ENCODE peak calls at places on chromosomes 12 and 14, in four cellular contexts. O is D341Med, A is stromal cell of bone marrow, Q is T-helper 17 cell. T is an unnamed sample.

GRCh38 chr12:57069522-57069921 is 9.1 kb downstream of the NEMP1 start:
- DNase-seq in O (peak; percentile 72), A (peak; percentile 81), Q (no peak), T (peak; percentile 85)

GRCh38 chr12:130181211-130181610 is 18.9 kb downstream of the FZD10 start:
- DNase-seq in O (no peak), A (no peak), Q (no peak), T (no peak)

GRCh38 chr12:5083955-5084849 is 40.5 kb downstream of the KCNA5 start:
- DNase-seq in O (peak; percentile 59), A (peak; percentile 38), Q (no peak), T (no peak)

GRCh38 chr12:54926246-54926645 is 58.3 kb downstream of the TESPA1 start:
- DNase-seq in O (no peak), A (no peak), Q (no peak), T (no peak)

GRCh38 chr12:75474121-75474520 is 6.4 kb upstream of the GLIPR1 start:
- DNase-seq in O (no peak), A (no peak), Q (no peak), T (no peak)

GRCh38 chr12:112282920-112283319 is 99.3 kb downstream of the HECTD4 start:
- DNase-seq in O (no peak), A (no peak), Q (no peak), T (no peak)

GRCh38 chr12:127108360-127109215 is 1158.4 kb upstream of the TMEM132C start:
- DNase-seq in O (peak; percentile 51), A (peak; percentile 51), Q (no peak), T (no peak)

GRCh38 chr12:64671682-64672081 is 61.4 kb downstream of the RASSF3 start:
- DNase-seq in O (no peak), A (no peak), Q (no peak), T (no peak)

GRCh38 chr12:12506541-12506940 is 56.1 kb downstream of the DUSP16 start:
- DNase-seq in O (no peak), A (no peak), Q (no peak), T (no peak)

GRCh38 chr12:101697930-101698781 is 716 bp downstream of the CHPT1 start:
- DNase-seq in O (no peak), A (no peak), Q (no peak), T (peak; percentile 46)

GRCh38 chr12:10668526-10668925 is 5.3 kb downstream of the STYK1 start:
- DNase-seq in O (no peak), A (no peak), Q (no peak), T (no peak)

GRCh38 chr12:100141666-100141997 is 1.0 kb downstream of the BLTP3B start:
- DNase-seq in O (no peak), A (peak; percentile 95), Q (no peak), T (no peak)

GRCh38 chr12:30015661-30016060 is 231.9 kb upstream of the TMTC1 start:
- DNase-seq in O (no peak), A (no peak), Q (no peak), T (no peak)

GRCh38 chr12:2356601-2357125 is 303.9 kb downstream of the CACNA1C start:
- DNase-seq in O (no peak), A (no peak), Q (no peak), T (no peak)

GRCh38 chr14:103802353-103802752 is 45.0 kb downstream of the PPP1R13B start:
- DNase-seq in O (no peak), A (no peak), Q (no peak), T (no peak)

GRCh38 chr12:87931764-87932163 is 97.4 kb downstream of the C12orf50 start:
- DNase-seq in O (no peak), A (peak; percentile 31), Q (no peak), T (no peak)

GRCh38 chr14:90903101-90903500 is 86.9 kb upstream of the TTC7B start:
- DNase-seq in O (peak; percentile 71), A (peak; percentile 46), Q (no peak), T (no peak)

GRCh38 chr12:132449565-132450390 is 40.2 kb upstream of the FBRSL1 start:
- DNase-seq in O (no peak), A (no peak), Q (no peak), T (no peak)

GRCh38 chr12:1918081-1918874 is at the start of gene CACNA2D4:
- DNase-seq in O (peak; percentile 93), A (no peak), Q (peak; percentile 8), T (no peak)

GRCh38 chr12:21774358-21775129 is at the start of gene KCNJ8:
- DNase-seq in O (peak; percentile 81), A (no peak), Q (no peak), T (no peak)

GRCh38 chr14:100540926-100541620 is 46.1 kb downstream of the BEGAIN start:
- DNase-seq in O (no peak), A (no peak), Q (no peak), T (no peak)

GRCh38 chr12:1282670-1283361 is 291.8 kb downstream of the ERC1 start:
- DNase-seq in O (peak; percentile 38), A (no peak), Q (no peak), T (no peak)

GRCh38 chr14:23638414-23639047 is 2.4 kb downstream of the DHRS2 start:
- DNase-seq in O (no peak), A (no peak), Q (no peak), T (no peak)

GRCh38 chr12:7444537-7444936 is 584 bp upstream of the CD163L1 start:
- DNase-seq in O (no peak), A (no peak), Q (no peak), T (no peak)

GRCh38 chr12:65631621-65632111 is 192.6 kb upstream of the HMGA2 start:
- DNase-seq in O (no peak), A (peak; percentile 100), Q (no peak), T (no peak)

GRCh38 chr14:27739657-27740156 is 1026.9 kb upstream of the FOXG1 start:
- DNase-seq in O (no peak), A (no peak), Q (no peak), T (no peak)

GRCh38 chr14:64253672-64254071 is 40.5 kb downstream of the ESR2 start:
- DNase-seq in O (no peak), A (no peak), Q (no peak), T (no peak)

GRCh38 chr12:75783093-75783877 is 248.3 kb downstream of the PHLDA1 start:
- DNase-seq in O (no peak), A (no peak), Q (no peak), T (no peak)

GRCh38 chr12:91506461-91506860 is 323.8 kb upstream of the DCN start:
- DNase-seq in O (no peak), A (no peak), Q (no peak), T (no peak)

GRCh38 chr12:6957151-6957701 is 6.1 kb downstream of the PTPN6 start:
- DNase-seq in O (no peak), A (no peak), Q (no peak), T (no peak)

GRCh38 chr12:93319523-93320045 is 58.1 kb upstream of the NUDT4 start:
- DNase-seq in O (no peak), A (no peak), Q (no peak), T (no peak)

GRCh38 chr12:89370850-89371249 is 18.5 kb upstream of the DUSP6 start:
- DNase-seq in O (no peak), A (no peak), Q (no peak), T (no peak)